ENCODE peak calls at places on chromosomes 13 and 19, in nine cellular contexts. One of them, this sample, is unnamed.

GRCh38 chr13:39484506-39485313 is 118.3 kb downstream of the LHFPL6 start:
- DNase-seq in Peyer's patch: no peak
- DNase-seq in AG08395: peak
- DNase-seq in C1 segment of cervical spinal cord: no peak
- DNase-seq in stimulated activated CD4-positive, alpha-beta T cell treated with anti-CD3 and anti-CD28 coated beads, Interleukin-15, amount 100 ng/mL, for 1 hour: no peak
- DNase-seq in stimulated activated CD8-positive, alpha-beta memory T cell treated with anti-CD3 and anti-CD28 coated beads, Interleukin-15, amount 100 ng/mL, for 4 hours: no peak
- DNase-seq in HFF-Myc: no peak
- DNase-seq in A172: peak
- DNase-seq in left cardiac atrium: no peak
- DNase-seq in this sample: no peak

GRCh38 chr13:35631666-35632065 is 155.2 kb upstream of the MAB21L1 start:
- DNase-seq in stimulated activated CD4-positive, alpha-beta T cell treated with anti-CD3 and anti-CD28 coated beads, Interleukin-15, amount 100 ng/mL, for 1 hour: no peak
- DNase-seq in stimulated activated CD8-positive, alpha-beta memory T cell treated with anti-CD3 and anti-CD28 coated beads, Interleukin-15, amount 100 ng/mL, for 4 hours: no peak
- DNase-seq in A172: no peak
- DNase-seq in left cardiac atrium: no peak
- DNase-seq in HFF-Myc: no peak
- DNase-seq in AG08395: no peak
- DNase-seq in C1 segment of cervical spinal cord: no peak
- DNase-seq in Peyer's patch: no peak
- DNase-seq in this sample: no peak

GRCh38 chr13:110537116-110537515 is 24.4 kb downstream of the RAB20 start:
- DNase-seq in AG08395: no peak
- DNase-seq in A172: no peak
- DNase-seq in HFF-Myc: no peak
- DNase-seq in stimulated activated CD4-positive, alpha-beta T cell treated with anti-CD3 and anti-CD28 coated beads, Interleukin-15, amount 100 ng/mL, for 1 hour: no peak
- DNase-seq in left cardiac atrium: no peak
- DNase-seq in Peyer's patch: no peak
- DNase-seq in C1 segment of cervical spinal cord: no peak
- DNase-seq in stimulated activated CD8-positive, alpha-beta memory T cell treated with anti-CD3 and anti-CD28 coated beads, Interleukin-15, amount 100 ng/mL, for 4 hours: no peak
- DNase-seq in this sample: no peak

GRCh38 chr19:11849264-11849615 is 714 bp downstream of the ZNF439 start:
- DNase-seq in C1 segment of cervical spinal cord: no peak
- DNase-seq in stimulated activated CD8-positive, alpha-beta memory T cell treated with anti-CD3 and anti-CD28 coated beads, Interleukin-15, amount 100 ng/mL, for 4 hours: no peak
- DNase-seq in A172: no peak
- DNase-seq in HFF-Myc: no peak
- DNase-seq in left cardiac atrium: no peak
- DNase-seq in stimulated activated CD4-positive, alpha-beta T cell treated with anti-CD3 and anti-CD28 coated beads, Interleukin-15, amount 100 ng/mL, for 1 hour: no peak
- DNase-seq in AG08395: no peak
- DNase-seq in Peyer's patch: peak
- DNase-seq in this sample: no peak

GRCh38 chr13:113086991-113087922 is 18.3 kb upstream of the F7 start:
- DNase-seq in A172: no peak
- DNase-seq in HFF-Myc: no peak
- DNase-seq in AG08395: no peak
- DNase-seq in stimulated activated CD4-positive, alpha-beta T cell treated with anti-CD3 and anti-CD28 coated beads, Interleukin-15, amount 100 ng/mL, for 1 hour: no peak
- DNase-seq in Peyer's patch: no peak
- DNase-seq in C1 segment of cervical spinal cord: no peak
- DNase-seq in left cardiac atrium: peak
- DNase-seq in stimulated activated CD8-positive, alpha-beta memory T cell treated with anti-CD3 and anti-CD28 coated beads, Interleukin-15, amount 100 ng/mL, for 4 hours: no peak
- DNase-seq in this sample: no peak

GRCh38 chr13:25116044-25116443 is 20.1 kb downstream of the PABPC3 start:
- DNase-seq in stimulated activated CD4-positive, alpha-beta T cell treated with anti-CD3 and anti-CD28 coated beads, Interleukin-15, amount 100 ng/mL, for 1 hour: no peak
- DNase-seq in A172: no peak
- DNase-seq in Peyer's patch: no peak
- DNase-seq in HFF-Myc: no peak
- DNase-seq in C1 segment of cervical spinal cord: no peak
- DNase-seq in left cardiac atrium: no peak
- DNase-seq in stimulated activated CD8-positive, alpha-beta memory T cell treated with anti-CD3 and anti-CD28 coated beads, Interleukin-15, amount 100 ng/mL, for 4 hours: no peak
- DNase-seq in AG08395: no peak
- DNase-seq in this sample: no peak

GRCh38 chr13:90979059-90979458 is 368.4 kb upstream of the MIR17HG start:
- DNase-seq in HFF-Myc: no peak
- DNase-seq in AG08395: no peak
- DNase-seq in Peyer's patch: no peak
- DNase-seq in A172: no peak
- DNase-seq in stimulated activated CD4-positive, alpha-beta T cell treated with anti-CD3 and anti-CD28 coated beads, Interleukin-15, amount 100 ng/mL, for 1 hour: no peak
- DNase-seq in stimulated activated CD8-positive, alpha-beta memory T cell treated with anti-CD3 and anti-CD28 coated beads, Interleukin-15, amount 100 ng/mL, for 4 hours: no peak
- DNase-seq in left cardiac atrium: no peak
- DNase-seq in C1 segment of cervical spinal cord: no peak
- DNase-seq in this sample: no peak

GRCh38 chr19:32717496-32717895 is 2.1 kb upstream of the TDRD12 start:
- DNase-seq in C1 segment of cervical spinal cord: no peak
- DNase-seq in left cardiac atrium: no peak
- DNase-seq in HFF-Myc: no peak
- DNase-seq in AG08395: no peak
- DNase-seq in stimulated activated CD4-positive, alpha-beta T cell treated with anti-CD3 and anti-CD28 coated beads, Interleukin-15, amount 100 ng/mL, for 1 hour: no peak
- DNase-seq in A172: no peak
- DNase-seq in Peyer's patch: no peak
- DNase-seq in stimulated activated CD8-positive, alpha-beta memory T cell treated with anti-CD3 and anti-CD28 coated beads, Interleukin-15, amount 100 ng/mL, for 4 hours: no peak
- DNase-seq in this sample: no peak

GRCh38 chr13:77047649-77048343 is 20.8 kb upstream of the FBXL3 start:
- DNase-seq in A172: no peak
- DNase-seq in HFF-Myc: no peak
- DNase-seq in stimulated activated CD8-positive, alpha-beta memory T cell treated with anti-CD3 and anti-CD28 coated beads, Interleukin-15, amount 100 ng/mL, for 4 hours: no peak
- DNase-seq in AG08395: no peak
- DNase-seq in stimulated activated CD4-positive, alpha-beta T cell treated with anti-CD3 and anti-CD28 coated beads, Interleukin-15, amount 100 ng/mL, for 1 hour: no peak
- DNase-seq in Peyer's patch: no peak
- DNase-seq in C1 segment of cervical spinal cord: no peak
- DNase-seq in left cardiac atrium: no peak
- DNase-seq in this sample: no peak

GRCh38 chr13:112451512-112452379 is 75.6 kb downstream of the SPACA7 start:
- DNase-seq in A172: no peak
- DNase-seq in HFF-Myc: no peak
- DNase-seq in left cardiac atrium: no peak
- DNase-seq in AG08395: no peak
- DNase-seq in stimulated activated CD8-positive, alpha-beta memory T cell treated with anti-CD3 and anti-CD28 coated beads, Interleukin-15, amount 100 ng/mL, for 4 hours: no peak
- DNase-seq in Peyer's patch: no peak
- DNase-seq in C1 segment of cervical spinal cord: no peak
- DNase-seq in stimulated activated CD4-positive, alpha-beta T cell treated with anti-CD3 and anti-CD28 coated beads, Interleukin-15, amount 100 ng/mL, for 1 hour: no peak
- DNase-seq in this sample: no peak